ENCODE peak calls at places on chromosomes 7 and 10, in five cellular contexts. M is NCI-H1092 treated with DMSO at 0.1 percent for 48 hours, V is Caki2, E is EL, A is HEK293T. T is an unnamed sample.

GRCh38 chr7:91949221-91950009 is 8.8 kb downstream of the AKAP9 start:
- DNase-seq in M (no peak), V (no peak), E (peak; percentile 22), A (no peak), T (no peak)

GRCh38 chr10:126969310-126969709 is 64.1 kb downstream of the DOCK1 start:
- DNase-seq in M (peak; percentile 5), V (peak; percentile 15), E (peak; percentile 3), A (peak; percentile 23), T (no peak)

GRCh38 chr7:141158562-141158961 is 84.7 kb downstream of the TMEM178B start:
- DNase-seq in M (no peak), V (peak; percentile 93), E (peak; percentile 98), A (no peak), T (no peak)

GRCh38 chr10:77943086-77943901 is 16.7 kb upstream of the DLG5 start:
- DNase-seq in M (no peak), V (peak; percentile 88), E (peak; percentile 82), A (no peak), T (no peak)

GRCh38 chr10:123464428-123465323 is 201.5 kb upstream of the GPR26 start:
- DNase-seq in M (no peak), V (no peak), E (no peak), A (no peak), T (no peak)

GRCh38 chr10:75014516-75015230 is 96.8 kb upstream of the SAMD8 start:
- DNase-seq in M (no peak), V (no peak), E (no peak), A (no peak), T (no peak)

GRCh38 chr7:20795881-20796280 is 9.2 kb upstream of the SP8 start:
- DNase-seq in M (no peak), V (no peak), E (no peak), A (no peak), T (no peak)

GRCh38 chr10:34908472-34908871 is 93.4 kb upstream of the PARD3 start:
- DNase-seq in M (no peak), V (no peak), E (peak; percentile 88), A (no peak), T (no peak)